ENCODE peak calls at places on chromosomes 12 and 14, in ten cellular contexts. One of them, this sample, is unnamed.
A peak's percentile ranks its signal among the peaks of the same experiment; 100 is the strongest.

GRCh38 chr12:97006585-97006984 is 99.5 kb downstream of the NEDD1 start:
- DNase-seq in cardiac fibroblast: no peak
- DNase-seq in ascending aorta: no peak
- DNase-seq in pancreas: no peak
- DNase-seq in AG10803: no peak
- DNase-seq in right atrium auricular region: no peak
- DNase-seq in astrocyte: no peak
- DNase-seq in epithelial cell of proximal tubule: no peak
- DNase-seq in fibroblast of lung: no peak
- DNase-seq in ovary: no peak
- DNase-seq in this sample: no peak

GRCh38 chr14:65976771-65977170 is 509.4 kb upstream of the CCDC196 start:
- DNase-seq in epithelial cell of proximal tubule: no peak
- DNase-seq in cardiac fibroblast: peak; percentile 1
- DNase-seq in AG10803: peak; percentile 15
- DNase-seq in fibroblast of lung: peak; percentile 45
- DNase-seq in right atrium auricular region: no peak
- DNase-seq in ovary: no peak
- DNase-seq in ascending aorta: no peak
- DNase-seq in pancreas: no peak
- DNase-seq in astrocyte: peak; percentile 19
- DNase-seq in this sample: no peak

GRCh38 chr14:106586098-106586704 is 1059.8 kb downstream of the TMEM121 start:
- DNase-seq in fibroblast of lung: no peak
- DNase-seq in ovary: no peak
- DNase-seq in cardiac fibroblast: no peak
- DNase-seq in right atrium auricular region: no peak
- DNase-seq in ascending aorta: no peak
- DNase-seq in AG10803: no peak
- DNase-seq in epithelial cell of proximal tubule: no peak
- DNase-seq in pancreas: no peak
- DNase-seq in astrocyte: no peak
- DNase-seq in this sample: no peak

GRCh38 chr12:114265036-114265435 is 140.9 kb downstream of the TBX5 start:
- DNase-seq in epithelial cell of proximal tubule: no peak
- DNase-seq in AG10803: peak; percentile 35
- DNase-seq in pancreas: no peak
- DNase-seq in right atrium auricular region: no peak
- DNase-seq in ovary: no peak
- DNase-seq in ascending aorta: no peak
- DNase-seq in fibroblast of lung: peak; percentile 21
- DNase-seq in cardiac fibroblast: peak; percentile 13
- DNase-seq in astrocyte: no peak
- DNase-seq in this sample: no peak

GRCh38 chr12:19641235-19642080 is 202.2 kb downstream of the AEBP2 start:
- DNase-seq in pancreas: no peak
- DNase-seq in AG10803: peak; percentile 13
- DNase-seq in right atrium auricular region: no peak
- DNase-seq in cardiac fibroblast: peak; percentile 70
- DNase-seq in ovary: no peak
- DNase-seq in ascending aorta: no peak
- DNase-seq in epithelial cell of proximal tubule: no peak
- DNase-seq in astrocyte: peak; percentile 76
- DNase-seq in fibroblast of lung: peak; percentile 76
- DNase-seq in this sample: no peak

GRCh38 chr14:85536835-85537195 is 6.9 kb downstream of the FLRT2 start:
- DNase-seq in epithelial cell of proximal tubule: no peak
- DNase-seq in pancreas: no peak
- DNase-seq in ovary: no peak
- DNase-seq in ascending aorta: no peak
- DNase-seq in fibroblast of lung: no peak
- DNase-seq in AG10803: peak; percentile 43
- DNase-seq in right atrium auricular region: no peak
- DNase-seq in astrocyte: no peak
- DNase-seq in cardiac fibroblast: peak; percentile 55
- DNase-seq in this sample: no peak

GRCh38 chr12:96398422-96399080 is 1.7 kb downstream of the CDK17 start:
- DNase-seq in cardiac fibroblast: peak; percentile 32
- DNase-seq in epithelial cell of proximal tubule: no peak
- DNase-seq in fibroblast of lung: no peak
- DNase-seq in AG10803: no peak
- DNase-seq in pancreas: no peak
- DNase-seq in ascending aorta: no peak
- DNase-seq in right atrium auricular region: no peak
- DNase-seq in ovary: no peak
- DNase-seq in astrocyte: no peak
- DNase-seq in this sample: no peak

GRCh38 chr12:67651380-67651695 is 2.8 kb downstream of the DYRK2 start:
- DNase-seq in ascending aorta: no peak
- DNase-seq in astrocyte: no peak
- DNase-seq in right atrium auricular region: no peak
- DNase-seq in epithelial cell of proximal tubule: no peak
- DNase-seq in fibroblast of lung: peak; percentile 41
- DNase-seq in cardiac fibroblast: peak; percentile 64
- DNase-seq in pancreas: no peak
- DNase-seq in AG10803: peak; percentile 60
- DNase-seq in ovary: no peak
- DNase-seq in this sample: no peak

GRCh38 chr12:54700301-54700700 is 52.1 kb upstream of the DCD start:
- DNase-seq in AG10803: no peak
- DNase-seq in right atrium auricular region: no peak
- DNase-seq in ascending aorta: no peak
- DNase-seq in astrocyte: no peak
- DNase-seq in cardiac fibroblast: no peak
- DNase-seq in fibroblast of lung: no peak
- DNase-seq in ovary: no peak
- DNase-seq in epithelial cell of proximal tubule: peak; percentile 59
- DNase-seq in pancreas: no peak
- DNase-seq in this sample: no peak

GRCh38 chr12:57129311-57130288 is 1.3 kb downstream of the LRP1 start:
- DNase-seq in epithelial cell of proximal tubule: no peak
- DNase-seq in pancreas: peak; percentile 60
- DNase-seq in ascending aorta: no peak
- DNase-seq in ovary: no peak
- DNase-seq in cardiac fibroblast: peak; percentile 72
- DNase-seq in fibroblast of lung: no peak
- DNase-seq in right atrium auricular region: peak; percentile 89
- DNase-seq in astrocyte: no peak
- DNase-seq in AG10803: peak; percentile 82
- DNase-seq in this sample: no peak

GRCh38 chr14:21093018-21093417 is 5.4 kb downstream of the ZNF219 start:
- DNase-seq in ascending aorta: no peak
- DNase-seq in epithelial cell of proximal tubule: no peak
- DNase-seq in astrocyte: no peak
- DNase-seq in AG10803: no peak
- DNase-seq in cardiac fibroblast: no peak
- DNase-seq in right atrium auricular region: no peak
- DNase-seq in pancreas: no peak
- DNase-seq in ovary: no peak
- DNase-seq in fibroblast of lung: no peak
- DNase-seq in this sample: no peak

GRCh38 chr14:99393059-99393655 is 87.5 kb downstream of the SETD3 start:
- DNase-seq in astrocyte: no peak
- DNase-seq in cardiac fibroblast: peak; percentile 51
- DNase-seq in ovary: no peak
- DNase-seq in AG10803: peak; percentile 29
- DNase-seq in epithelial cell of proximal tubule: no peak
- DNase-seq in right atrium auricular region: no peak
- DNase-seq in pancreas: no peak
- DNase-seq in ascending aorta: no peak
- DNase-seq in fibroblast of lung: peak; percentile 17
- DNase-seq in this sample: no peak

GRCh38 chr12:48185181-48185919 is 1.9 kb downstream of the CCDC184 start:
- DNase-seq in ovary: no peak
- DNase-seq in pancreas: no peak
- DNase-seq in AG10803: no peak
- DNase-seq in cardiac fibroblast: no peak
- DNase-seq in fibroblast of lung: no peak
- DNase-seq in epithelial cell of proximal tubule: no peak
- DNase-seq in right atrium auricular region: no peak
- DNase-seq in astrocyte: no peak
- DNase-seq in ascending aorta: no peak
- DNase-seq in this sample: no peak

GRCh38 chr14:39766397-39767000 is 334.3 kb upstream of the FBXO33 start:
- DNase-seq in ascending aorta: no peak
- DNase-seq in fibroblast of lung: no peak
- DNase-seq in cardiac fibroblast: no peak
- DNase-seq in AG10803: no peak
- DNase-seq in right atrium auricular region: no peak
- DNase-seq in pancreas: no peak
- DNase-seq in astrocyte: no peak
- DNase-seq in ovary: no peak
- DNase-seq in epithelial cell of proximal tubule: no peak
- DNase-seq in this sample: no peak
- TF ChIP-seq CTCF in ascending aorta: no peak
- TF ChIP-seq CTCF in fibroblast of lung: no peak
- TF ChIP-seq CTCF in cardiac fibroblast: no peak
- TF ChIP-seq CTCF in AG10803: no peak
- TF ChIP-seq CTCF in right atrium auricular region: no peak
- TF ChIP-seq CTCF in pancreas: no peak
- TF ChIP-seq CTCF in astrocyte: no peak
- TF ChIP-seq CTCF in ovary: no peak
- TF ChIP-seq CTCF in epithelial cell of proximal tubule: no peak
- TF ChIP-seq CTCF in this sample: no peak

GRCh38 chr12:6310771-6311610 is 509 bp downstream of the PLEKHG6 start:
- DNase-seq in right atrium auricular region: no peak
- DNase-seq in epithelial cell of proximal tubule: no peak
- DNase-seq in ascending aorta: no peak
- DNase-seq in ovary: no peak
- DNase-seq in pancreas: peak; percentile 81
- DNase-seq in astrocyte: no peak
- DNase-seq in cardiac fibroblast: no peak
- DNase-seq in AG10803: no peak
- DNase-seq in fibroblast of lung: no peak
- DNase-seq in this sample: no peak
- H3K4me3 ChIP-seq in right atrium auricular region: no peak overlapping the region
- H3K4me3 ChIP-seq in epithelial cell of proximal tubule: peak overlapping the region; percentile 24
- H3K4me3 ChIP-seq in ascending aorta: peak overlapping the region; percentile 50
- H3K4me3 ChIP-seq in ovary: peak overlapping the region; percentile 25
- H3K4me3 ChIP-seq in pancreas: peak overlapping the region; percentile 60
- H3K4me3 ChIP-seq in astrocyte: no peak overlapping the region
- H3K4me3 ChIP-seq in cardiac fibroblast: no peak overlapping the region
- H3K4me3 ChIP-seq in AG10803: no peak overlapping the region
- H3K4me3 ChIP-seq in fibroblast of lung: no peak overlapping the region
- H3K4me3 ChIP-seq in this sample: peak overlapping the region; percentile 23

GRCh38 chr12:127455347-127456265 is 811.4 kb upstream of the TMEM132C start:
- DNase-seq in cardiac fibroblast: no peak
- DNase-seq in pancreas: peak; percentile 54
- DNase-seq in ovary: no peak
- DNase-seq in ascending aorta: no peak
- DNase-seq in astrocyte: peak; percentile 1
- DNase-seq in AG10803: no peak
- DNase-seq in epithelial cell of proximal tubule: no peak
- DNase-seq in right atrium auricular region: no peak
- DNase-seq in fibroblast of lung: peak; percentile 27
- DNase-seq in this sample: no peak
- TF ChIP-seq CTCF in cardiac fibroblast: no peak
- TF ChIP-seq CTCF in pancreas: no peak
- TF ChIP-seq CTCF in ovary: no peak
- TF ChIP-seq CTCF in ascending aorta: peak; percentile 17
- TF ChIP-seq CTCF in astrocyte: no peak
- TF ChIP-seq CTCF in AG10803: peak; percentile 10
- TF ChIP-seq CTCF in epithelial cell of proximal tubule: no peak
- TF ChIP-seq CTCF in right atrium auricular region: no peak
- TF ChIP-seq CTCF in fibroblast of lung: no peak
- TF ChIP-seq CTCF in this sample: no peak

DNA sequence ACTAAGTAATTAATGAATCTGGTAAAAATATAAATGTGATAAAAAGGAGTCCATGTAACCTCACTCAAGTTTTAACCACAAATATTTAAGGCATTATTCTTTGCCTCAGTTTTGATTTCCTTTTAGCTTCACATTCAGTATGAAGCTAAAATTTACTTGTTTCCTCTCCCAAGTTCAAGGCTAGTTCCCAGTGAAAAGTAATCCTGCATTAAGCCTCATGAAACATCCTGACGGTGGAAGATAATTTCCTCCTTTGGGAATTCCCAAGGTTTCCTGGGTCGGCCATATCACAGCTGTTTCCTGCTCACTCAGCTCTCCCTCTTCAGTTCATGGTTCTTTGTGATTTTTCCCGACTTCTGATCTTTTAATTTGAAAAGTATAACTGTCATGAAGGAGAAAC is 1256.8 kb upstream of the FLRT2 start:
- DNase-seq in ovary: no peak
- DNase-seq in epithelial cell of proximal tubule: no peak
- DNase-seq in fibroblast of lung: no peak
- DNase-seq in right atrium auricular region: no peak
- DNase-seq in ascending aorta: no peak
- DNase-seq in AG10803: no peak
- DNase-seq in cardiac fibroblast: peak; percentile 22
- DNase-seq in pancreas: no peak
- DNase-seq in astrocyte: no peak
- DNase-seq in this sample: no peak
- H3K4me3 ChIP-seq in ovary: no peak overlapping the region
- H3K4me3 ChIP-seq in epithelial cell of proximal tubule: no peak overlapping the region
- H3K4me3 ChIP-seq in fibroblast of lung: no peak overlapping the region
- H3K4me3 ChIP-seq in right atrium auricular region: no peak overlapping the region
- H3K4me3 ChIP-seq in ascending aorta: no peak overlapping the region
- H3K4me3 ChIP-seq in AG10803: no peak overlapping the region
- H3K4me3 ChIP-seq in cardiac fibroblast: no peak overlapping the region
- H3K4me3 ChIP-seq in pancreas: no peak overlapping the region
- H3K4me3 ChIP-seq in astrocyte: no peak overlapping the region
- H3K4me3 ChIP-seq in this sample: no peak overlapping the region

DNA sequence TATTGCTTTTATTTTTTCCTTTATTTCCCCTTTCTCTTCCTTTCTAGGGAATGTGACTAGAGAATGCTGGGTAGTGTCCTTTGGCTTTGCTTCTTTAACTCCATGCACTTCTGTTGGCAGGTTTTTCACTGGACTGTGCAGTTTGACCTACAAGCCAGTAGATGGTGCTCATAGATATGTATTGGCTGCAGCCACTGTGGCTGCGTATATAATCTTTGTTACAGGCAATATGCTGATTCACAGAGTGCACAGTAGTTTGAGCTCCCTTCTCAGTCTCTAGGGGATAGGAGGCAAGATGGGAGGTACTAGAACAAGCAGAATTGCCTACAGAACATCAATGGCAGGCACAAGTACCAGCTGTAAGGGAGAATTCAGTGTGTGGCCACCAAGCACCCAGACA is 503.5 kb downstream of the LRFN5 start:
- DNase-seq in ascending aorta: no peak
- DNase-seq in pancreas: no peak
- DNase-seq in astrocyte: peak; percentile 29
- DNase-seq in AG10803: peak; percentile 65
- DNase-seq in cardiac fibroblast: peak; percentile 76
- DNase-seq in right atrium auricular region: no peak
- DNase-seq in fibroblast of lung: peak; percentile 41
- DNase-seq in epithelial cell of proximal tubule: no peak
- DNase-seq in ovary: no peak
- DNase-seq in this sample: no peak
- TF ChIP-seq CTCF in ascending aorta: no peak
- TF ChIP-seq CTCF in pancreas: no peak
- TF ChIP-seq CTCF in astrocyte: peak; percentile 70
- TF ChIP-seq CTCF in AG10803: peak; percentile 90
- TF ChIP-seq CTCF in cardiac fibroblast: peak; percentile 70
- TF ChIP-seq CTCF in right atrium auricular region: no peak
- TF ChIP-seq CTCF in fibroblast of lung: peak; percentile 75
- TF ChIP-seq CTCF in epithelial cell of proximal tubule: peak; percentile 76
- TF ChIP-seq CTCF in ovary: no peak
- TF ChIP-seq CTCF in this sample: no peak

This sample was measured in dorsolateral prefrontal cortex.